ENCODE peak calls at places on chromosomes 6 and 20, in four cellular contexts. X is B cell, L is heart right ventricle, M is transverse colon. V is an unnamed sample.

GRCh38 chr20:63178889-63179751 is 36.8 kb downstream of the YTHDF1 start:
- DNase-seq in X (peak; percentile 70), L (peak; percentile 46), M (peak; percentile 33), V (peak; percentile 65)

GRCh38 chr6:30074331-30075093 is 1.1 kb downstream of the RNF39 start:
- DNase-seq in X (no peak), L (no peak), M (no peak), V (no peak)

GRCh38 chr6:2848851-2849250 is 7.2 kb upstream of the SERPINB1 start:
- DNase-seq in X (peak; percentile 77), L (no peak), M (peak; percentile 58), V (no peak)

GRCh38 chr20:5914859-5915258 is 35.5 kb downstream of the TRMT6 start:
- DNase-seq in X (no peak), L (no peak), M (no peak), V (no peak)

GRCh38 chr6:149127212-149127611 is 190.3 kb upstream of the TAB2 start:
- DNase-seq in X (no peak), L (no peak), M (no peak), V (no peak)

GRCh38 chr20:4113546-4113945 is 98.2 kb upstream of the RNF24 start:
- DNase-seq in X (no peak), L (no peak), M (no peak), V (no peak)

GRCh38 chr6:6395581-6396197 is 75.2 kb upstream of the F13A1 start:
- DNase-seq in X (no peak), L (no peak), M (no peak), V (no peak)

GRCh38 chr6:111872521-111873177 is 603 bp downstream of the FYN start:
- DNase-seq in X (peak; percentile 63), L (peak; percentile 51), M (peak; percentile 34), V (no peak)

GRCh38 chr6:136415351-136416005 is 125.8 kb upstream of the BCLAF1 start:
- DNase-seq in X (no peak), L (no peak), M (no peak), V (no peak)

GRCh38 chr6:27582928-27583725 is 110.2 kb upstream of the ZNF184 start:
- DNase-seq in X (no peak), L (no peak), M (no peak), V (no peak)

GRCh38 chr20:37992802-37993538 is 40.3 kb downstream of the TTI1 start:
- DNase-seq in X (no peak), L (peak; percentile 26), M (peak; percentile 34), V (peak; percentile 91)

GRCh38 chr6:143397229-143398222 is 53.0 kb downstream of the ADAT2 start:
- DNase-seq in X (no peak), L (no peak), M (peak; percentile 55), V (peak; percentile 99)

GRCh38 chr6:99013661-99014458 is 66.1 kb upstream of the FBXL4 start:
- DNase-seq in X (no peak), L (no peak), M (no peak), V (no peak)

GRCh38 chr6:30769088-30769852 is 24.9 kb upstream of the IER3 start:
- DNase-seq in X (no peak), L (no peak), M (peak; percentile 54), V (peak; percentile 98)

GRCh38 chr6:138032571-138032970 is 74.6 kb downstream of the PERP start:
- DNase-seq in X (no peak), L (no peak), M (no peak), V (no peak)

GRCh38 chr6:111737065-111737521 is 131.4 kb upstream of the TRAF3IP2 start:
- DNase-seq in X (no peak), L (no peak), M (no peak), V (peak; percentile 26)

GRCh38 chr20:2693286-2693995 is 861 bp downstream of the EBF4 start:
- DNase-seq in X (no peak), L (peak; percentile 49), M (peak; percentile 36), V (peak; percentile 30)

GRCh38 chr20:58889334-58890072 is 37.0 kb downstream of the GNAS start:
- DNase-seq in X (no peak), L (no peak), M (no peak), V (no peak)

GRCh38 chr6:39801456-39802251 is 9.5 kb downstream of the DAAM2 start:
- DNase-seq in X (no peak), L (no peak), M (no peak), V (no peak)

GRCh38 chr20:38973546-38974120 is 11.5 kb downstream of the DHX35 start:
- DNase-seq in X (no peak), L (peak; percentile 17), M (no peak), V (no peak)

GRCh38 chr6:122789078-122789861 is at the start of gene SMPDL3A:
- DNase-seq in X (no peak), L (peak; percentile 72), M (peak; percentile 83), V (peak; percentile 55)

GRCh38 chr6:53962631-53963030 is 148.6 kb upstream of the MLIP start:
- DNase-seq in X (no peak), L (no peak), M (no peak), V (no peak)

GRCh38 chr6:11525468-11526155 is 11.9 kb upstream of the TMEM170B start:
- DNase-seq in X (no peak), L (no peak), M (no peak), V (no peak)

GRCh38 chr6:15616266-15616665 is 46.6 kb downstream of the DTNBP1 start:
- DNase-seq in X (no peak), L (no peak), M (no peak), V (no peak)

GRCh38 chr6:4518506-4518905 is 257.7 kb upstream of the CDYL start:
- DNase-seq in X (no peak), L (no peak), M (no peak), V (no peak)

GRCh38 chr20:63860325-63861051 is 810 bp upstream of the ABHD16B start:
- DNase-seq in X (no peak), L (peak; percentile 36), M (no peak), V (no peak)

GRCh38 chr6:83862776-83863471 is 3.4 kb downstream of the CYB5R4 start:
- DNase-seq in X (no peak), L (no peak), M (no peak), V (no peak)

GRCh38 chr6:148818939-148819575 is 72.2 kb downstream of the UST start:
- DNase-seq in X (no peak), L (no peak), M (no peak), V (no peak)

GRCh38 chr6:163867518-163868292 is 453.2 kb downstream of the QKI start:
- DNase-seq in X (no peak), L (no peak), M (no peak), V (no peak)

GRCh38 chr20:51462566-51463276 is 79.8 kb downstream of the NFATC2 start:
- DNase-seq in X (no peak), L (peak; percentile 85), M (peak; percentile 55), V (no peak)

GRCh38 chr6:143325379-143326140 is 124.9 kb downstream of the ADAT2 start:
- DNase-seq in X (no peak), L (no peak), M (no peak), V (peak; percentile 79)

GRCh38 chr20:3890410-3890751 is 1.2 kb downstream of the PANK2 start:
- DNase-seq in X (no peak), L (no peak), M (no peak), V (peak; percentile 59)

GRCh38 chr20:2655331-2656116 is 3.1 kb downstream of the NOP56 start:
- DNase-seq in X (no peak), L (no peak), M (no peak), V (no peak)

GRCh38 chr20:40953856-40954255 is 74.8 kb upstream of the TOP1 start:
- DNase-seq in X (no peak), L (no peak), M (no peak), V (no peak)

GRCh38 chr6:157966990-157967389 is 14.7 kb upstream of the SYNJ2 start:
- DNase-seq in X (no peak), L (no peak), M (peak; percentile 40), V (no peak)

GRCh38 chr6:140923048-140923447 is 1209.7 kb upstream of the GJE1 start:
- DNase-seq in X (no peak), L (no peak), M (no peak), V (no peak)

DNA sequence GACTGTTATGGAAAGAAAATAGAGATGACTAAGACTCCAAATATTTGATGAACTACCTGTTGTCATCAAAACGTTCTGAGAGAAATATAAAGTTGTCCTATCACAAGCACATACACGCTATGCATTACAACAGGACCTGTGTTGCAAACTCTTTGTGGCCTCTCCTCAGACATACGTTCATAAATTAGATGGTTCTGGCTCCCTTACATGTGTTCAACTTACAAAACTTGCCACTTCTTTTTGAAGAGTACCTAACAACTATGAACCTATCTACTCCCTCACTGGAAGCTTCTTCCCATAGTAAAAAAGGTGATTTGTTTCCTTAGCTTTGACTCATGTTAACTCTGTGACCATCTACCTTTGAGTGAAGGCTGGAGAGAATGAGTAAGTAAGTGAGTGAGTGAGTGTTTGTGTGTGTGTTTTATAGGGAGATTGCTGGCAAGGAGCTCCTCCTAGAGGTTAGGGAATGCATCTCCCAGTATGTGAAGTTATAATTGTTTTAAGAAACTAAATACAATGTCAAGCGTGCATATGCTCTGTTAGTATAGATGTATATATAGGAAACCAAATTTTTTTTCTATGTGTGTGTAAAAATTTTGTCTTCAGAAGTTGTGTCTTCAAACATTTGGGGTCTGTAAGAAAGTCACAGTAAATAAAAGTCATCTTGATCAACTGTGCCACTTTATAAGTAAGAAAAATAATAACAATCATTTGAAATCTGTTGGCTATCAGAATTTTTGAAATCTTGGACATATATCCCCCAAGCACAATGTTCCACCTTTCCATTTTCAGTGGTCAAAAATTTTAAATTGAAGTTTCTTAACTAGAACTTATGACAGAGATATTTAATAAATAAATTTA is 1211.1 kb upstream of the GJE1 start:
- DNase-seq in X (no peak), L (no peak), M (peak; percentile 19), V (peak; percentile 57)
- TF ChIP-seq CTCF in X (no peak), L (peak; percentile 51), M (peak; percentile 54), V (peak; percentile 53)

DNA sequence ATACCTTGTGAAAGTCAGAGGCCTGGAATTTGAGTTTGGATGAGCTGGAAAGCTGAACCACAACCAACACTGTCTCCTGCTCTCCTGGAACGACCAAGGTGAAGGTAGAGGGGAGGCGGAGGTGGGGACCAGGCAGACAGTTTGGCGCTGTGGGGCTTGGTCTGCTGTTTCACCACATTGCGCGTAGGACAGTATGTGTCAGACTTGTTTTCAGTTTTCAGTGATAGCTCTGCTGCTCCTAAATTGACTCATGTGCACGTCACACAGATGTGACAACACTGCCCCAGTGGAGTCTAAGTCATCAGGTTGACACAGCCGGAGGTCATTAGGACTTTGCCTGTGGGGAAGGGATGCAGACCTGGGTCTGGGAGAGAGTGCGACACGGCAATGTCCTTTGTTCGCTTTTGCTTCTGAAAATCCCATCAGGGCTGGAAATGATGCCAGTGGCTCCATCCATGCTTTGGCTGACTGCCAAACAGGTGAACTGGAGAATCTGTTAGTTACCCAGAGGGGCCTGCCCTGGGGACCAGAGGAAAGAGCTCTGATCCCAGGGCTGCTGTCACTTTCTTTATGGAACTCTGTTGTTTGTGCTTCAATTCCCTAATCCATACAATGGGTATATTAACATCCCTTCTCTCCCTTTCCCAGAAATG is 255.5 kb downstream of the CDC5L start:
- DNase-seq in X (no peak), L (no peak), M (no peak), V (no peak)
- TF ChIP-seq CTCF in X (no peak), L (no peak), M (no peak), V (no peak)

GRCh38 chr20:34675993-34676641 is 775 bp downstream of the PIGU start:
- DNase-seq in X (no peak), L (no peak), M (no peak), V (no peak)

GRCh38 chr20:34680586-34680985 is 3.7 kb upstream of the PIGU start:
- DNase-seq in X (no peak), L (no peak), M (no peak), V (no peak)

GRCh38 chr20:34673411-34673810 is 3.5 kb downstream of the PIGU start:
- DNase-seq in X (no peak), L (no peak), M (no peak), V (no peak)

GRCh38 chr20:34675561-34675960 is 1.3 kb downstream of the PIGU start:
- DNase-seq in X (no peak), L (no peak), M (no peak), V (no peak)

GRCh38 chr20:34676642-34677373 is at the start of gene PIGU:
- DNase-seq in X (peak; percentile 96), L (peak; percentile 95), M (peak; percentile 97), V (peak; percentile 99)
- TF ChIP-seq CTCF in X (no peak), L (no peak), M (no peak), V (no peak)

GRCh38 chr20:42041000-42041565 is 422.9 kb upstream of the CHD6 start:
- DNase-seq in X (no peak), L (no peak), M (no peak), V (no peak)
- TF ChIP-seq CTCF in X (no peak), L (no peak), M (no peak), V (no peak)

V was measured in RWPE1.